ENCODE peak calls at places on chromosomes 13 and 19, in five cellular contexts. W is K562, D is H1, S is GM12878, O is HepG2. K is an unnamed sample.

GRCh38 chr19:41363371-41363752 is 587 bp downstream of the B9D2 start:
- DNase-seq in D (no peak), W (no peak), O (no peak), S (no peak), K (no peak)

GRCh38 chr13:33740134-33740538 is 77.8 kb upstream of the RFC3 start:
- DNase-seq in W (no peak), S (no peak), D (no peak), O (no peak), K (no peak)

GRCh38 chr19:19274716-19275115 is 1.6 kb upstream of the TM6SF2 start:
- DNase-seq in D (no peak), S (no peak), O (no peak), W (no peak), K (no peak)

GRCh38 chr19:38304866-38305429 is 897 bp downstream of the C19orf33 start:
- DNase-seq in S (no peak), W (peak), O (peak), D (peak), K (peak)

GRCh38 chr13:68047889-68048288 is 817.8 kb upstream of the PCDH9 start:
- DNase-seq in D (no peak), W (no peak), O (no peak), S (no peak), K (no peak)

GRCh38 chr19:2867025-2867991 is at the start of gene ZNF556:
- DNase-seq in S (no peak), D (no peak), W (peak), O (peak), K (peak)

GRCh38 chr13:44273991-44274810 is 99.4 kb upstream of the SERP2 start:
- DNase-seq in W (no peak), O (no peak), S (no peak), D (no peak), K (no peak)

GRCh38 chr13:106602178-106602577 is 34.2 kb upstream of the ARGLU1 start:
- DNase-seq in O (no peak), W (no peak), S (no peak), D (no peak), K (no peak)

GRCh38 chr13:46640843-46641242 is 87.9 kb downstream of the LRCH1 start:
- DNase-seq in O (no peak), D (no peak), S (no peak), W (no peak), K (no peak)

GRCh38 chr13:63403726-63404125 is 1988.1 kb upstream of the PCDH20 start:
- DNase-seq in O (no peak), W (no peak), D (no peak), S (no peak), K (no peak)

GRCh38 chr13:105016266-105016665 is 1519.2 kb downstream of the EFNB2 start:
- DNase-seq in D (no peak), O (no peak), W (no peak), S (no peak), K (no peak)

GRCh38 chr19:35442091-35442490 is 6.0 kb upstream of the FFAR2 start:
- DNase-seq in O (no peak), S (no peak), D (no peak), W (no peak), K (no peak)

GRCh38 chr19:35710784-35711723 is 6.7 kb downstream of the ZBTB32 start:
- DNase-seq in S (peak), O (no peak), D (no peak), W (no peak), K (no peak)

GRCh38 chr19:17948967-17949930 is 16.4 kb downstream of the CCDC124 start:
- DNase-seq in S (no peak), D (no peak), W (no peak), O (no peak), K (no peak)

GRCh38 chr13:20828540-20829364 is 55.0 kb upstream of the EEF1AKMT1 start:
- DNase-seq in D (no peak), W (peak), O (peak), S (peak), K (peak)

GRCh38 chr19:47309608-47310007 is at the start of gene C5AR1:
- DNase-seq in O (no peak), W (no peak), D (no peak), S (no peak), K (no peak)

GRCh38 chr19:46616631-46617322 is 8.1 kb downstream of the PTGIR start:
- DNase-seq in S (no peak), D (no peak), O (peak), W (peak), K (peak)

GRCh38 chr13:99205621-99206220 is 5.1 kb downstream of the UBAC2 start:
- DNase-seq in W (no peak), S (no peak), O (no peak), D (no peak), K (no peak)

GRCh38 chr19:11578342-11579142 is 1.1 kb upstream of the ACP5 start:
- DNase-seq in S (no peak), W (peak), D (no peak), O (peak), K (no peak)

GRCh38 chr13:101127741-101128353 is 288.5 kb downstream of the NALCN start:
- DNase-seq in W (peak), S (no peak), D (no peak), O (peak), K (peak)

GRCh38 chr19:44796701-44797115 is 12.2 kb upstream of the BCAM start:
- DNase-seq in S (no peak), O (peak), D (no peak), W (no peak), K (no peak)

GRCh38 chr19:32189956-32190706 is 155.3 kb upstream of the ZNF507 start:
- DNase-seq in O (no peak), D (no peak), S (no peak), W (no peak), K (no peak)

GRCh38 chr19:54473071-54473941 is at the start of gene CDC42EP5:
- DNase-seq in W (peak), S (no peak), O (no peak), D (no peak), K (no peak)

DNA sequence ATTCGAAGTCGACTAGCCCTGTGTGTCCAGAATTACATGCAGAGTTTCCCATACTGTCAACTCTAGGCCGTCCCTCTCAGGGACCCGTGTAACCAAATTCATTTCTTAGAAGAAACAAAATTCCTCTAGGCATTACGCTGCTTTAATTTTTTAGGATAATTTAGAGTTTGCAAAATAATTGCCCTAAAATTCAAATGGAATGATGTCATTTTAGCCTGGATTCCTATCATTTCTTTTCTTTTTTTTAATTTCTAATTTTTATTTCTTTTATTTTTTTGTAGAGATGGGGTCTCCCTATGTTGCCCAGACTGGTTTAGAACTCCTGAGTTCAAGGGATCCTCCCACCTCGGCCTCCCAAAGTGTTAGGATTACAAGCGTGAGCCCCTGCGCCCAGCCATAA is 1.3 kb upstream of the ATP4B start:
- DNase-seq in W (no peak), D (no peak), S (no peak), O (no peak), K (no peak)
- TF ChIP-seq MAX in W (no peak), D (no peak), S (no peak), O (no peak), K (no peak)

DNA sequence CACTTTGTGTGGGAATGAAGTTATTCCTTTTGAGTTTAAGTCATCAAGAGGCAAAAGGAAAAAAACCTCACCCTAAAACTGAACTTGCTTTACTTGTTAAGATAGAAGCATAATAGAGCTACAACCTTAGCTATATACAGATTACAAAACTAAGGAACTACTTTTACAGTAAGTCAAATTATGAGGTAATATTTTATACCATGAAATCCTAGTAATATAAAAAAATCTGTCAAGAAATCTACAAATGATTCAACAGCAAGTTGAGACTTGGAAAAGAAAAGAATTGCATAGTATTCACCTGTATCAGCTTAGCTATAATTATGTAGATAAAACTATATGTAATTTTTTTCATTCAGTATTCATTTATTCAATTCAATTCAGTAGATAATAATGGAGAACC is 335.3 kb downstream of the KLF5 start:
- DNase-seq in S (no peak), D (no peak), O (no peak), W (no peak), K (no peak)
- TF ChIP-seq SRF in S (no peak), D (no peak), O (no peak), W (no peak), K (no peak)

GRCh38 chr13:36188446-36188845 is 25.9 kb downstream of the SOHLH2 start:
- DNase-seq in O (no peak), D (no peak), W (no peak), S (no peak), K (no peak)

GRCh38 chr13:36190771-36191170 is 23.6 kb downstream of the SOHLH2 start:
- DNase-seq in W (no peak), O (no peak), S (no peak), D (no peak), K (no peak)

GRCh38 chr13:36193151-36193855 is 21.1 kb downstream of the SOHLH2 start:
- DNase-seq in S (no peak), W (no peak), O (no peak), D (no peak), K (no peak)

DNA sequence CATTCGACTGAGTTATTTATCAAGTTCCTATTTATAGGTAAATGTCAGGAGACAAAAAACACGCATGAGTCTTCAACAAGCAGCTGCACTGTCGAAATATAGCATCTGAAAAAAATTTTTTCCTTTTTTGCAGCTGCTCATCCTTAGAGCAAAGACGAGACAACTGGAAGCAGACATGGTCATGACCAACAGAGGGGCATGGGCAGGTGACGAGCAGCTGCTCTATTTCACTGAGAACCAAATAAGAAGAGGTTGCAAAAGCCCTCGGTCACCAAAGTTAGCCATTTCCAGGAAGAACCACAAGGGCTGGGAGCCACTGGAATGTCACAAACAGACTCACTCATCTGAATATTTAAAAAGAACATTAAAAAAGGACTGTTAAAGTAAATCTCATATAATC is 22.2 kb downstream of the SOHLH2 start:
- DNase-seq in O (no peak), S (no peak), W (no peak), D (no peak), K (no peak)
- TF ChIP-seq MAX in O (no peak), S (no peak), W (no peak), D (no peak), K (no peak)

DNA sequence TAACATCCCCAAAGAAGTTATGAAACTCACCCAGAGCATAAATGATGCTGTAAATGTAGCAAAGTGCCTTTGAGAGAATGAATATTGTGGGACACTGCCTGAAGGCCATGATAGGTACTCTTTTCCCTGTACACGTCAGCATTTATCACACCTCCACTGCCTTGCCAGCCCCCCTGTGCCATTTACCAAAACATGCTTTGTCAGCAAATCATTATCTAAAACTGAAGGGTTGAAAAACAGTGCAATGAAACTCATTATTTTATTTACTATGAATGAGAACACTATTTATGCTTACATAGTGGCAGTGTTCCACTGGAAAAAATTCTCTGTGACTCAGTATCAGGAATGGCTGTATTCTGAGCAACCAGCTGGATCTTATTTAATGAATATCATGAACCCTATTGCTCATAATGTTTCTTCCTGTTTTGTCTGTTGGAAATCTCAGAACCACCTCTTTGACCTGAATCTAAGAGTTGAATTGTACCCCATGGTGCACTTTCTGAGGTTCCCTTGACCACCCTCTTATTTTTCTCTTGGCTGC is 564.1 kb downstream of the DCT start:
- DNase-seq in W (no peak), D (no peak), S (no peak), O (no peak), K (no peak)
- TF ChIP-seq SRF in W (no peak), D (no peak), S (no peak), O (no peak), K (no peak)

DNA sequence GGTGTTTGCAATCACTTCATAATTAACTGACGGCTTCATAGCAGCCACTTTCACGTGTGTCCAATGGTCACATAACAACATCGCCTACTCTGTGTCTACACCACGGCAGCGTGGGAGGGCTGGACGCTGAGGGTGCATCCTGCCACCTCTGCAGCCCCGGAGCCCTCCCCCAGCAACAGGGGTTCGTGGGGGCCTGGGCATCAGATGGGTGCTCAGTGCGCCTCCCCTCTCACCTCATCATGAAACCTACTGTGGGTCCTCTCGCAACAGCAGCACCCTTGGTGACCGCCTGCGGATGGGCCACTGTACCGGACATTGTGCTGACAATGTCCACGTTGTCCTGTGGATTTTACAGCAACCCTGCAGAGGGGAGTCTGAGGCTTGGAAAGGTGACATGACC is 193.5 kb downstream of the UQCRFS1 start:
- DNase-seq in S (no peak), D (no peak), W (no peak), O (no peak), K (no peak)
- TF ChIP-seq MAX in S (no peak), D (no peak), W (no peak), O (no peak), K (no peak)

DNA sequence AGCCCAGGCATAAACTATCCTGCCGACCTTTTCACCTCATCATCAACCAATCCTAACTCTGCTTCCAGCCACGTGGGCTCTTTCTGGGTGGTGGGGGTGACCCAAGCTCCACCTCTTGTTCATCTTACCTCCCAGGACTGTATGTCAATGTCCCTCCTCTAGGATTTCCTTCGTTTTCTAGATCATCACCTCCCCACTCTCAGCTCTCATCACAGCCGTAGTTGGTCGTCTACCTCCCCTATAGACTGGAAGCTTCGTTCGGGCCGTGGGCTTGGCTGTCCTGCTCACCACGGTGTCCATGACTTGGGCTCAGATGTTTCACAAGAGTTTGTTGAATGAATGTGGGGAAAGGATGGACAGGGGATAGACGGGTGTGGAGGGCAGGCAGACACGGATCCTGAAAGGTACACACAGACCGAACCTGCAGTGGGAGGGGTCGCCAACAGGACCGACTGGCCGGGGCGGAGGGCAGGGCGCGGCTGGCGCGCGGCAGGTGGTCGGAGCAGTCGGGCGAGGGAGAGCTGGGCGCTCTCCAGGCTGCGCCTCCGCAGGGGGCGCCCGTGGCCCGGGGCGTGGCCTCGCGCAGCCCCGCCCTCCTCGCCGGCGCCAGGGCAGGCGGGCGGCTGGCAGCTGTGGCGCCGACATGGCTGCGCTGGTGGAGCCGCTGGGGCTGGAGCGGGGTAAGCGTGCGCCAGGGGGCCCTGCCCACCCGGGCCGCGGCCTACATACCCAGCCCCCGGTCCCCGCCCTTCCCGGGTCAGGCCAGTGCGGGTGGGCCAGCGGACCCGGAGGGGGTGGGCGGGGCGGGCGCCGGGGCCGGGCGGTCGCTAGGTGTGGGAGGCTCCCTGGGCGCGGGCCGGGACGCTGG is at the start of gene LIN7B:
- DNase-seq in S (no peak), O (peak), W (peak), D (no peak), K (peak)
- TF ChIP-seq SRF in S (no peak), O (no peak), W (no peak), D (no peak), K (no peak)

K was measured in HCT116.